ENCODE peak calls at places on chromosomes 16 and 17, in six cellular contexts. One of them, this sample, is unnamed.

GRCh38 chr17:62663304-62663703 is 35.8 kb downstream of the MRC2 start:
- DNase-seq in WTC11: no peak
- DNase-seq in K562: no peak
- DNase-seq in HCT116: no peak
- DNase-seq in HepG2: no peak
- DNase-seq in H1: no peak
- DNase-seq in this sample: no peak

GRCh38 chr16:13793788-13794461 is 126.0 kb upstream of the ERCC4 start:
- DNase-seq in WTC11: no peak
- DNase-seq in K562: no peak
- DNase-seq in HCT116: no peak
- DNase-seq in HepG2: no peak
- DNase-seq in H1: no peak
- DNase-seq in this sample: no peak

GRCh38 chr17:65572581-65573282 is 11.3 kb upstream of the AXIN2 start:
- DNase-seq in WTC11: peak; percentile 79
- DNase-seq in K562: no peak
- DNase-seq in HCT116: no peak
- DNase-seq in HepG2: peak; percentile 68
- DNase-seq in H1: peak; percentile 96
- DNase-seq in this sample: no peak

GRCh38 chr16:83118365-83118764 is 491.6 kb downstream of the CDH13 start:
- DNase-seq in WTC11: no peak
- DNase-seq in K562: no peak
- DNase-seq in HCT116: no peak
- DNase-seq in HepG2: no peak
- DNase-seq in H1: no peak
- DNase-seq in this sample: no peak

GRCh38 chr17:79183221-79184158 is 108.9 kb downstream of the ENGASE start:
- DNase-seq in WTC11: peak; percentile 73
- DNase-seq in K562: no peak
- DNase-seq in HCT116: no peak
- DNase-seq in HepG2: no peak
- DNase-seq in H1: no peak
- DNase-seq in this sample: no peak

GRCh38 chr17:57740225-57740528 is 4.9 kb downstream of the CCDC182 start:
- DNase-seq in WTC11: no peak
- DNase-seq in K562: no peak
- DNase-seq in HCT116: no peak
- DNase-seq in HepG2: no peak
- DNase-seq in H1: no peak
- DNase-seq in this sample: no peak

GRCh38 chr17:77815127-77815905 is 143.2 kb upstream of the TNRC6C start:
- DNase-seq in WTC11: no peak
- DNase-seq in K562: no peak
- DNase-seq in HCT116: no peak
- DNase-seq in HepG2: no peak
- DNase-seq in H1: no peak
- DNase-seq in this sample: no peak

GRCh38 chr17:74280093-74280513 is 6.1 kb downstream of the DNAI2 start:
- DNase-seq in WTC11: no peak
- DNase-seq in K562: no peak
- DNase-seq in HCT116: no peak
- DNase-seq in HepG2: no peak
- DNase-seq in H1: no peak
- DNase-seq in this sample: no peak

GRCh38 chr17:59790936-59791335 is 83.5 kb downstream of the VMP1 start:
- DNase-seq in WTC11: no peak
- DNase-seq in K562: no peak
- DNase-seq in HCT116: no peak
- DNase-seq in HepG2: no peak
- DNase-seq in H1: no peak
- DNase-seq in this sample: no peak

GRCh38 chr17:79777166-79777843 is 643 bp upstream of the CBX2 start:
- DNase-seq in WTC11: peak; percentile 78
- DNase-seq in K562: peak; percentile 88
- DNase-seq in HCT116: peak; percentile 29
- DNase-seq in HepG2: peak; percentile 46
- DNase-seq in H1: no peak
- DNase-seq in this sample: no peak

GRCh38 chr17:17816240-17816814 is 20.5 kb downstream of the SREBF1 start:
- DNase-seq in WTC11: no peak
- DNase-seq in K562: no peak
- DNase-seq in HCT116: no peak
- DNase-seq in HepG2: no peak
- DNase-seq in H1: no peak
- DNase-seq in this sample: no peak

GRCh38 chr16:57245472-57246113 is 534 bp downstream of the ARL2BP start:
- DNase-seq in WTC11: peak; percentile 30
- DNase-seq in K562: peak; percentile 51
- DNase-seq in HCT116: peak; percentile 8
- DNase-seq in HepG2: no peak
- DNase-seq in H1: no peak
- DNase-seq in this sample: no peak

GRCh38 chr16:6905601-6906000 is 427.0 kb upstream of the RBFOX1 start:
- DNase-seq in WTC11: no peak
- DNase-seq in K562: no peak
- DNase-seq in HCT116: no peak
- DNase-seq in HepG2: no peak
- DNase-seq in H1: no peak
- DNase-seq in this sample: no peak

GRCh38 chr16:67212766-67213165 is 13.8 kb downstream of the ELMO3 start:
- DNase-seq in WTC11: no peak
- DNase-seq in K562: no peak
- DNase-seq in HCT116: no peak
- DNase-seq in HepG2: no peak
- DNase-seq in H1: no peak
- DNase-seq in this sample: no peak
- TF ChIP-seq ATF3 in WTC11: no peak
- TF ChIP-seq ATF3 in K562: no peak
- TF ChIP-seq ATF3 in HCT116: no peak
- TF ChIP-seq ATF3 in HepG2: no peak
- TF ChIP-seq ATF3 in H1: no peak
- TF ChIP-seq ATF3 in this sample: no peak

GRCh38 chr17:75516619-75517276 is 420 bp downstream of the TSEN54 start:
- DNase-seq in WTC11: peak; percentile 46
- DNase-seq in K562: peak; percentile 50
- DNase-seq in HCT116: no peak
- DNase-seq in HepG2: no peak
- DNase-seq in H1: no peak
- DNase-seq in this sample: no peak
- TF ChIP-seq MAX in WTC11: no peak
- TF ChIP-seq MAX in K562: no peak
- TF ChIP-seq MAX in HCT116: no peak
- TF ChIP-seq MAX in HepG2: peak; percentile 3
- TF ChIP-seq MAX in H1: no peak
- TF ChIP-seq MAX in this sample: no peak

GRCh38 chr16:85220125-85220839 is 108.0 kb upstream of the CIBAR2 start:
- DNase-seq in WTC11: no peak
- DNase-seq in K562: no peak
- DNase-seq in HCT116: no peak
- DNase-seq in HepG2: peak; percentile 22
- DNase-seq in H1: no peak
- DNase-seq in this sample: no peak
- TF ChIP-seq ATF3 in WTC11: no peak
- TF ChIP-seq ATF3 in K562: no peak
- TF ChIP-seq ATF3 in HCT116: no peak
- TF ChIP-seq ATF3 in HepG2: no peak
- TF ChIP-seq ATF3 in H1: no peak
- TF ChIP-seq ATF3 in this sample: no peak

GRCh38 chr16:22188595-22189442 is 17.3 kb upstream of the EEF2K start:
- DNase-seq in WTC11: peak; percentile 69
- DNase-seq in K562: peak; percentile 61
- DNase-seq in HCT116: peak; percentile 70
- DNase-seq in HepG2: peak; percentile 85
- DNase-seq in H1: no peak
- DNase-seq in this sample: peak; percentile 55
- TF ChIP-seq MAX in WTC11: no peak
- TF ChIP-seq MAX in K562: no peak
- TF ChIP-seq MAX in HCT116: no peak
- TF ChIP-seq MAX in HepG2: no peak
- TF ChIP-seq MAX in H1: no peak
- TF ChIP-seq MAX in this sample: no peak

DNA sequence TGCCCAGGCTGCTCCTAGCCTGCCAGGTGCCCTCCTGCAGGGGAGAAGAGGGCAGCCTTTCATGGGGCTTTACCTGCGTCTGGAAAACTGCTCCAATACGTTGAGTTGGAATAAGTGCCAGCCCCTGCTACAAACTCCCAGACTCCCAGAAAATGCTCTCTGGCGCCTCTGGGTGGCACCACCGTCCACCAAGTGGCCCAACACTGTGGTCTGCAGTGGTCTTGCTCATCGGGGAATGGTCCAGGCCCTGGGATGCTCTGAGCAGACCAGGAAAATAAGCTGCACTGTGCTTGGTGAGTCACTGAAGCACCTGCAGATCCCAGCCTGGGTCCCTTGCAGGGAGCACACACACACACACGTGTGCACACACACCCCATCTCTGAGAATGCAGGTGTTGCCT is 20.8 kb downstream of the CDIP1 start:
- DNase-seq in WTC11: peak; percentile 80
- DNase-seq in K562: peak; percentile 55
- DNase-seq in HCT116: no peak
- DNase-seq in HepG2: peak; percentile 34
- DNase-seq in H1: no peak
- DNase-seq in this sample: no peak
- TF ChIP-seq ATF3 in WTC11: no peak
- TF ChIP-seq ATF3 in K562: no peak
- TF ChIP-seq ATF3 in HCT116: no peak
- TF ChIP-seq ATF3 in HepG2: no peak
- TF ChIP-seq ATF3 in H1: no peak
- TF ChIP-seq ATF3 in this sample: no peak

GRCh38 chr16:30428055-30428454 is 1.8 kb downstream of the DCTPP1 start:
- DNase-seq in WTC11: no peak
- DNase-seq in K562: no peak
- DNase-seq in HCT116: no peak
- DNase-seq in HepG2: no peak
- DNase-seq in H1: no peak
- DNase-seq in this sample: no peak

GRCh38 chr16:30429678-30430427 is at the start of gene DCTPP1:
- DNase-seq in WTC11: peak; percentile 91
- DNase-seq in K562: peak; percentile 96
- DNase-seq in HCT116: peak; percentile 99
- DNase-seq in HepG2: peak; percentile 100
- DNase-seq in H1: peak; percentile 96
- DNase-seq in this sample: peak; percentile 99

GRCh38 chr16:30429418-30429677 is 482 bp downstream of the DCTPP1 start:
- DNase-seq in WTC11: no peak
- DNase-seq in K562: no peak
- DNase-seq in HCT116: no peak
- DNase-seq in HepG2: no peak
- DNase-seq in H1: no peak
- DNase-seq in this sample: no peak

GRCh38 chr16:30434852-30435251 is 5.0 kb upstream of the DCTPP1 start:
- DNase-seq in WTC11: no peak
- DNase-seq in K562: no peak
- DNase-seq in HCT116: no peak
- DNase-seq in HepG2: no peak
- DNase-seq in H1: no peak
- DNase-seq in this sample: no peak

GRCh38 chr16:30430428-30430970 is 669 bp upstream of the DCTPP1 start:
- DNase-seq in WTC11: peak; percentile 60
- DNase-seq in K562: peak; percentile 69
- DNase-seq in HCT116: no peak
- DNase-seq in HepG2: peak; percentile 77
- DNase-seq in H1: no peak
- DNase-seq in this sample: no peak
- TF ChIP-seq MAX in WTC11: peak; percentile 96
- TF ChIP-seq MAX in K562: peak; percentile 92
- TF ChIP-seq MAX in HCT116: peak; percentile 72
- TF ChIP-seq MAX in HepG2: peak; percentile 99
- TF ChIP-seq MAX in H1: peak; percentile 98
- TF ChIP-seq MAX in this sample: peak; percentile 53

GRCh38 chr16:85420501-85421337 is 192.4 kb upstream of the GSE1 start:
- DNase-seq in WTC11: peak; percentile 73
- DNase-seq in K562: peak; percentile 92
- DNase-seq in HCT116: peak; percentile 49
- DNase-seq in HepG2: peak; percentile 35
- DNase-seq in H1: no peak
- DNase-seq in this sample: no peak
- TF ChIP-seq ATF3 in WTC11: no peak
- TF ChIP-seq ATF3 in K562: no peak
- TF ChIP-seq ATF3 in HCT116: no peak
- TF ChIP-seq ATF3 in HepG2: peak; percentile 35
- TF ChIP-seq ATF3 in H1: peak; percentile 89
- TF ChIP-seq ATF3 in this sample: peak; percentile 84

GRCh38 chr17:10802487-10803284 is 1.2 kb downstream of the TMEM238L start:
- DNase-seq in WTC11: no peak
- DNase-seq in K562: no peak
- DNase-seq in HCT116: no peak
- DNase-seq in HepG2: no peak
- DNase-seq in H1: no peak
- DNase-seq in this sample: no peak

GRCh38 chr17:10798910-10799309 is 5.0 kb downstream of the TMEM238L start:
- DNase-seq in WTC11: no peak
- DNase-seq in K562: no peak
- DNase-seq in HCT116: no peak
- DNase-seq in HepG2: no peak
- DNase-seq in H1: no peak
- DNase-seq in this sample: no peak

GRCh38 chr17:10797848-10798328 is 6.0 kb downstream of the TMEM238L start:
- DNase-seq in WTC11: no peak
- DNase-seq in K562: no peak
- DNase-seq in HCT116: no peak
- DNase-seq in HepG2: no peak
- DNase-seq in H1: no peak
- DNase-seq in this sample: no peak

GRCh38 chr17:10799407-10799806 is 4.5 kb downstream of the TMEM238L start:
- DNase-seq in WTC11: no peak
- DNase-seq in K562: no peak
- DNase-seq in HCT116: no peak
- DNase-seq in HepG2: no peak
- DNase-seq in H1: no peak
- DNase-seq in this sample: no peak

GRCh38 chr17:10798332-10798749 is 5.6 kb downstream of the TMEM238L start:
- DNase-seq in WTC11: no peak
- DNase-seq in K562: no peak
- DNase-seq in HCT116: no peak
- DNase-seq in HepG2: no peak
- DNase-seq in H1: no peak
- DNase-seq in this sample: no peak
- TF ChIP-seq MAX in WTC11: no peak
- TF ChIP-seq MAX in K562: no peak
- TF ChIP-seq MAX in HCT116: no peak
- TF ChIP-seq MAX in HepG2: no peak
- TF ChIP-seq MAX in H1: no peak
- TF ChIP-seq MAX in this sample: no peak

This sample was measured in GM12878.